ENCODE peak calls at places on chromosomes 2 and 18, in eight cellular contexts. X is cardiac muscle cell, H is lower lobe of right lung, M is A673, P is astrocyte of the cerebellum, E is fibroblast of lung, U is choroid plexus epithelial cell, Y is foreskin fibroblast. T is an unnamed sample.
A peak's percentile ranks its signal among the peaks of the same experiment; 100 is the strongest.

GRCh38 chr2:190804182-190804795 is 76.3 kb upstream of the GLS start:
- DNase-seq in P (peak; percentile 8), H (no peak), U (peak; percentile 68), Y (peak; percentile 62), E (peak; percentile 56), X (peak; percentile 54), M (peak; percentile 43), T (no peak)

GRCh38 chr2:73264783-73265182 is 19.5 kb downstream of the FBXO41 start:
- DNase-seq in U (no peak), H (no peak), X (no peak), Y (no peak), P (no peak), M (no peak), E (no peak), T (no peak)

GRCh38 chr2:120539937-120540718 is 194.2 kb downstream of the INHBB start:
- DNase-seq in U (peak; percentile 98), E (peak; percentile 97), M (peak; percentile 89), H (peak; percentile 61), X (peak; percentile 98), P (peak; percentile 63), Y (peak; percentile 98), T (peak; percentile 78)

GRCh38 chr2:170685591-170685990 is 29.5 kb upstream of the SP5 start:
- DNase-seq in Y (no peak), P (no peak), X (no peak), E (no peak), M (no peak), H (no peak), U (no peak), T (no peak)

GRCh38 chr2:170052151-170052550 is 125.8 kb upstream of the MYO3B start:
- DNase-seq in E (peak; percentile 20), M (no peak), H (no peak), X (peak; percentile 6), U (no peak), Y (peak; percentile 51), P (no peak), T (no peak)

GRCh38 chr2:146579154-146579930 is 1265.5 kb upstream of the ACVR2A start:
- DNase-seq in P (no peak), M (peak; percentile 69), U (peak; percentile 85), H (no peak), Y (peak; percentile 65), E (peak; percentile 62), X (peak; percentile 80), T (no peak)

GRCh38 chr2:101617786-101618185 is 79.7 kb upstream of the MAP4K4 start:
- DNase-seq in M (peak; percentile 13), H (no peak), X (no peak), P (peak; percentile 19), E (no peak), Y (no peak), U (peak; percentile 23), T (no peak)

GRCh38 chr2:85468704-85469349 is 50.3 kb downstream of the SH2D6 start:
- DNase-seq in X (peak; percentile 73), M (peak; percentile 51), Y (peak; percentile 90), U (peak; percentile 44), E (peak; percentile 47), H (no peak), P (peak; percentile 48), T (peak; percentile 11)

GRCh38 chr2:40360652-40361051 is 91.2 kb downstream of the SLC8A1 start:
- DNase-seq in X (no peak), Y (peak; percentile 54), M (no peak), H (no peak), U (no peak), E (no peak), P (no peak), T (no peak)

GRCh38 chr18:12577848-12578247 is 80.1 kb downstream of the SPIRE1 start:
- DNase-seq in H (no peak), U (no peak), Y (no peak), X (no peak), P (no peak), E (no peak), M (no peak), T (no peak)

GRCh38 chr2:170421175-170421687 is 243.3 kb downstream of the MYO3B start:
- DNase-seq in H (no peak), P (no peak), E (no peak), M (no peak), U (no peak), X (no peak), Y (peak; percentile 16), T (no peak)

GRCh38 chr2:98458207-98458606 is 13.5 kb downstream of the INPP4A start:
- DNase-seq in E (no peak), Y (no peak), P (no peak), M (no peak), H (no peak), U (no peak), X (no peak), T (no peak)

GRCh38 chr2:72141881-72142742 is 5.5 kb downstream of the CYP26B1 start:
- DNase-seq in X (no peak), P (no peak), U (no peak), M (no peak), Y (no peak), E (no peak), H (no peak), T (no peak)

GRCh38 chr2:158113896-158114295 is 12.2 kb downstream of the UPP2 start:
- DNase-seq in X (no peak), U (no peak), E (no peak), Y (no peak), H (no peak), P (no peak), M (no peak), T (no peak)

GRCh38 chr2:106104332-106105062 is 89.6 kb downstream of the UXS1 start:
- DNase-seq in Y (peak; percentile 79), M (peak; percentile 70), X (peak; percentile 73), E (peak; percentile 73), H (no peak), U (peak; percentile 77), P (peak; percentile 37), T (no peak)

GRCh38 chr2:149389506-149390167 is 59.2 kb downstream of the LYPD6 start:
- DNase-seq in U (no peak), X (no peak), P (no peak), E (no peak), H (no peak), M (no peak), Y (peak; percentile 21), T (no peak)

GRCh38 chr2:42933824-42934254 is 141.5 kb upstream of the HAAO start:
- DNase-seq in U (no peak), E (no peak), H (no peak), X (no peak), Y (no peak), M (no peak), P (no peak), T (no peak)

GRCh38 chr18:51767293-51767692 is 569.8 kb upstream of the MEX3C start:
- DNase-seq in Y (no peak), U (no peak), H (no peak), P (no peak), E (no peak), M (no peak), X (no peak), T (no peak)

GRCh38 chr2:120261387-120262006 is 8.8 kb downstream of the RALB start:
- DNase-seq in X (no peak), Y (no peak), M (no peak), E (no peak), P (no peak), H (no peak), U (no peak), T (no peak)

DNA sequence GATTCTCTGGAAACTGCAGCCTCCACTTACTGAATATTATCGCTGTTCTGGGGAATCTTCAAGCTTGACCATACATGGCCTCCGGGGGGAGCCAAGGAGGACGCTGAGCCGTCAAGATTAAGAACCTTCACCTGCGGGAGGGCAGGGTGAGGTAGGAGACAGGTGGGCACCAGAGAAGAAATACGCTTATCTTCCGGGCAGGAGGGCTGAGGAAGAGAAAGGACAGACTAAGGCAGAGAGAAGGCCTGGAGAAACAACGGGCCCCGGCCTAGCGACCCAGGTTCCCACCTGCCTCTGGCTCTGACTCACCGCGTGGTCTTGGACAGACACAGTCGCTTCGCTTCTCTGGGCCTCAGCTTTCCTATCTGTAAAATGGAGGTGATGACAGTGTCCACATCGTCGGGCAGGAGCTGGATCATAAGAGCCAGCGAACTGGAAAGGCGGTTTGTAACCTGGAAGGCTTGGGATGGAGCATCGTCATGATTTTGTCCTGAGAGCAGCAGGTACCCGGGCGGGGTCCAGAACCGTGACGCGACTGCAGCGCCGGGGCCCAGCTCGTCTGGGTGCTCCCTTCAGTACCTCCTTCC is 659 bp downstream of the ZNF142 start:
- DNase-seq in U (peak; percentile 65), E (peak; percentile 27), M (peak; percentile 62), X (peak; percentile 30), Y (peak; percentile 72), P (no peak), H (no peak), T (no peak)
- TF ChIP-seq CTCF in U (peak; percentile 75), E (peak; percentile 47), M (peak; percentile 50), X (peak; percentile 48), Y (peak; percentile 57), P (peak; percentile 68), H (peak; percentile 21), T (peak; percentile 61)

DNA sequence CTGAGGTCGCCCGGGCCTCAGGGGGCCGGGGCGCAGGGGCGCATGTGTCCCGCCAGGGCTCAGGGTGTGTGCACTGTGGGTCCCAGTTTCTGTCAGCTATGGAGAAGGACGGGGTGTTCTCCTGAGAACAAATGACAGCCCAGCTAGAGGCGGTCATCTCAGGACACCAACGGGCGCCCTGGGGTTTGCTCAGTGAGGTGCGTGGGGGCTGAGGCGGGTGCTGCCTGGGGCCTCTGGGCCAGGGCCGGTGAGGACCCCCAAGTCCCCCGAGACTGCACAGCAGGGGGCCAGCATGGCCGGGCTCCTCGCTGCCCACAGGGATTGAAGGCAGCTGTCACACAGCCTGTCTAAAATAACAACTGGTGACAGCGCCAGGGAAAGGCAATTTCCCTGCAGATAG is 808.8 kb upstream of the SOX11 start:
- DNase-seq in Y (no peak), P (no peak), X (no peak), U (no peak), E (no peak), H (no peak), M (no peak), T (no peak)
- H3K4me3 ChIP-seq in Y (no peak overlapping the region), P (no peak overlapping the region), X (no peak overlapping the region), U (no peak overlapping the region), E (no peak overlapping the region), H (no peak overlapping the region), M (no peak overlapping the region), T (no peak overlapping the region)

GRCh38 chr2:104976603-104977120 is 61.2 kb upstream of the MRPS9 start:
- DNase-seq in Y (no peak), E (no peak), X (no peak), M (peak; percentile 48), P (no peak), H (no peak), U (no peak), T (no peak)
- TF ChIP-seq CTCF in Y (no peak), E (no peak), X (no peak), M (peak; percentile 41), P (no peak), H (no peak), U (no peak), T (no peak)

DNA sequence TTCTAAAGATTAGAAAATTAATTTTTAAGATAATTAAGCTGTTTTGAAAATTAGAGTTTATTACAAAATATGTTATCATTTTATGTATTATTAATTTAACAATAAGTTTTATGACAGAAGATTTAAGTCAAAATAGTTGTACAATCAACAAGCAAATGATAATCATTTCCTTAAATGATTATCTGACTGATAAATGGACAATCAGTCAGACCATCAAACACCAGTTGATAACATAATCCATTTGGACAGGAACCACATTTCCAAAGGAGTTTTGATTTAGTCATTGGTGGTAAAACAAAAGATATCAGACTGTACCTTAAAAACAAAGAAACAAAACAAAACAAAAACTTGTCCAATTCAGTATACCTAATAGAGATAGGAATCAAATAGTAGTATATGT is 1.9 kb downstream of the TFPI start:
- DNase-seq in H (no peak), P (no peak), E (no peak), U (no peak), X (no peak), Y (no peak), M (no peak), T (no peak)
- H3K4me3 ChIP-seq in H (peak overlapping the region; percentile 59), P (peak overlapping the region; percentile 55), E (peak overlapping the region; percentile 96), U (peak overlapping the region; percentile 68), X (no peak overlapping the region), Y (peak overlapping the region; percentile 61), M (peak overlapping the region; percentile 59), T (no peak overlapping the region)